ENCODE peak calls at places on chromosomes 12 and 14, in nine cellular contexts. X is ovary; N is heart right ventricle; K is K562; D is adrenal gland; T is psoas muscle; Q is endothelial cell of umbilical vein; B is SJSA1; J is CD4-positive, CD25-positive, alpha-beta regulatory T cell. G is an unnamed sample.

GRCh38 chr14:97266653-97267052 is 469.5 kb downstream of the VRK1 start:
- DNase-seq in X (no peak), K (no peak), J (no peak), T (no peak), D (peak; percentile 44), Q (no peak), N (no peak), B (peak; percentile 41), G (no peak)

GRCh38 chr12:116717466-116718457 is 20.1 kb downstream of the SPRING1 start:
- DNase-seq in X (peak; percentile 51), D (no peak), J (no peak), N (peak; percentile 61), B (no peak), Q (no peak), K (no peak), T (peak; percentile 84), G (no peak)

GRCh38 chr14:59407246-59407615 is 57.9 kb downstream of the GPR135 start:
- DNase-seq in K (no peak), N (no peak), B (peak; percentile 20), J (no peak), X (no peak), D (no peak), T (no peak), Q (peak; percentile 84), G (no peak)

GRCh38 chr12:127393896-127394295 is 873.1 kb upstream of the TMEM132C start:
- DNase-seq in D (no peak), B (peak; percentile 37), K (no peak), X (no peak), T (no peak), Q (no peak), J (no peak), N (no peak), G (no peak)

GRCh38 chr12:53803194-53803593 is 51.4 kb upstream of the CISTR start:
- DNase-seq in D (no peak), Q (no peak), K (no peak), X (no peak), B (no peak), J (no peak), T (no peak), N (no peak), G (no peak)

GRCh38 chr12:55492078-55492477 is at the start of gene OR6C68:
- DNase-seq in X (no peak), N (no peak), J (no peak), T (no peak), K (no peak), B (no peak), Q (no peak), D (no peak), G (no peak)

GRCh38 chr12:126708492-126708896 is 1558.5 kb upstream of the TMEM132C start:
- DNase-seq in J (no peak), X (no peak), T (no peak), D (no peak), Q (no peak), K (no peak), N (no peak), B (no peak), G (no peak)

GRCh38 chr14:20986811-20987210 is 3.0 kb upstream of the METTL17 start:
- DNase-seq in B (peak; percentile 62), N (peak; percentile 22), Q (peak; percentile 75), J (no peak), X (no peak), K (peak; percentile 32), D (peak; percentile 47), T (no peak), G (no peak)

GRCh38 chr14:104093366-104094055 is 8.0 kb downstream of the ASPG start:
- DNase-seq in Q (no peak), N (no peak), K (peak; percentile 76), D (no peak), B (no peak), T (peak; percentile 13), J (no peak), X (peak; percentile 46), G (no peak)

GRCh38 chr12:98355322-98355721 is 160.1 kb upstream of the TMPO start:
- DNase-seq in D (no peak), J (no peak), B (no peak), Q (no peak), N (no peak), X (no peak), K (no peak), T (no peak), G (no peak)

GRCh38 chr12:17456486-17456885 is 633.5 kb downstream of the RERGL start:
- DNase-seq in N (no peak), Q (no peak), X (no peak), B (no peak), J (no peak), T (no peak), D (no peak), K (no peak), G (no peak)

GRCh38 chr14:38583471-38583870 is 327.6 kb upstream of the CLEC14A start:
- DNase-seq in Q (no peak), N (no peak), D (no peak), B (no peak), K (no peak), J (no peak), X (no peak), T (no peak), G (no peak)

GRCh38 chr12:124441443-124442190 is 125.8 kb downstream of the NCOR2 start:
- DNase-seq in N (no peak), X (no peak), T (no peak), Q (peak; percentile 83), K (peak; percentile 54), B (peak; percentile 95), D (no peak), J (no peak), G (no peak)

GRCh38 chr12:116306536-116306935 is 29.0 kb upstream of the MED13L start:
- DNase-seq in Q (no peak), T (no peak), X (no peak), J (no peak), D (no peak), B (no peak), K (no peak), N (no peak), G (no peak)

GRCh38 chr12:109139360-109139759 is 23.0 kb downstream of the ACACB start:
- DNase-seq in N (no peak), D (no peak), T (no peak), X (no peak), K (no peak), Q (no peak), B (no peak), J (no peak), G (no peak)

GRCh38 chr12:29681996-29682534 is 101.7 kb downstream of the TMTC1 start:
- DNase-seq in Q (no peak), J (no peak), B (no peak), K (no peak), N (no peak), D (no peak), X (no peak), T (no peak), G (no peak)

GRCh38 chr14:97120204-97121120 is 323.3 kb downstream of the VRK1 start:
- DNase-seq in D (no peak), N (no peak), T (no peak), X (no peak), K (no peak), J (peak; percentile 15), Q (no peak), B (no peak), G (no peak)

GRCh38 chr12:101570022-101570421 is 24.7 kb upstream of the MYBPC1 start:
- DNase-seq in X (no peak), Q (peak; percentile 10), J (no peak), D (no peak), B (no peak), T (no peak), K (no peak), N (no peak), G (peak; percentile 21)

GRCh38 chr12:50537538-50537919 is 32.7 kb downstream of the DIP2B start:
- DNase-seq in X (no peak), K (no peak), N (no peak), D (no peak), Q (no peak), J (no peak), B (peak; percentile 31), T (no peak), G (no peak)

GRCh38 chr14:75822522-75823288 is 159.1 kb downstream of the TGFB3 start:
- DNase-seq in Q (no peak), D (no peak), B (peak; percentile 61), K (no peak), J (no peak), X (no peak), N (no peak), T (no peak), G (no peak)

GRCh38 chr12:116726749-116727148 is 11.1 kb downstream of the SPRING1 start:
- DNase-seq in B (no peak), J (no peak), X (no peak), N (no peak), D (no peak), K (no peak), T (no peak), Q (peak; percentile 84), G (no peak)

GRCh38 chr12:132747395-132747794 is 14.2 kb downstream of the ANKLE2 start:
- DNase-seq in J (no peak), K (no peak), Q (no peak), T (no peak), B (no peak), D (no peak), N (no peak), X (no peak), G (no peak)

GRCh38 chr12:46369095-46369473 is 3.5 kb downstream of the SLC38A2 start:
- DNase-seq in B (no peak), T (no peak), K (no peak), N (no peak), D (no peak), Q (no peak), J (no peak), X (no peak), G (no peak)
- H3K4me1 ChIP-seq in B (peaks cover 59% of the 10 kb centered on the region), T (peaks cover 71% of the 10 kb centered on the region), K (peaks cover 53% of the 10 kb centered on the region), N (peaks cover 73% of the 10 kb centered on the region), D (peaks cover 58% of the 10 kb centered on the region), Q (peaks cover 64% of the 10 kb centered on the region), J (peaks cover 65% of the 10 kb centered on the region), X (peaks cover 11% of the 10 kb centered on the region), G (peaks cover 69% of the 10 kb centered on the region)

GRCh38 chr12:61536525-61536924 is 723.7 kb upstream of the USP15 start:
- DNase-seq in J (no peak), X (no peak), Q (no peak), N (no peak), B (no peak), D (no peak), K (no peak), T (no peak), G (peak; percentile 8)
- H3K27ac ChIP-seq in J (no peak overlapping the region), X (no peak overlapping the region), Q (no peak overlapping the region), N (no peak overlapping the region), B (no peak overlapping the region), D (no peak overlapping the region), K (no peak overlapping the region), T (no peak overlapping the region), G (no peak overlapping the region)

DNA sequence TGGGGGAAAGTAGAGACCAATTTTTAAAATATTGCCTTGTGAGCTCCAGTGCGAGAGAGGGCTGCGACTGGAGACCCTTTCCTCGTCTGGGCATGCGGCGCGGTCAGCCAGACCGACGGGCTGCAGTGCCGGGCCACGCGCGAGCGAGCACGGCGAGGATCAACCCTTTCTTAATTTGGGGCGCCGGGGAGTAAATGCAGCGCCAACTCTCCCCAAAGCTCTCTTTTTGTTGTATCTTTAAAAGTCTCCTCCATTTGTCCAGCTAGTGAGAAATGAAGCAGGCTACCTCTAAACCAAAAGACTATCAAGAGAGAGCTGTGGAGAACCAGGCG is 1.5 kb downstream of the SIX1 start:
- DNase-seq in K (no peak), J (no peak), T (no peak), D (no peak), Q (no peak), B (peak; percentile 26), N (no peak), X (no peak), G (no peak)
- H3K4me1 ChIP-seq in K (no peaks in the 10 kb centered on the region), J (peaks cover 28% of the 10 kb centered on the region), T (peaks cover 13% of the 10 kb centered on the region), D (peaks cover 13% of the 10 kb centered on the region), Q (peaks cover 25% of the 10 kb centered on the region), B (peaks cover 13% of the 10 kb centered on the region), N (peaks cover 59% of the 10 kb centered on the region), X (peaks cover 9% of the 10 kb centered on the region), G (peaks cover 48% of the 10 kb centered on the region)

GRCh38 chr14:77799863-77800730 is at the start of gene ADCK1:
- DNase-seq in K (peak; percentile 79), Q (peak; percentile 82), N (peak; percentile 91), T (peak; percentile 94), J (peak; percentile 85), X (peak; percentile 83), B (peak; percentile 80), D (peak; percentile 94), G (peak; percentile 91)
- H3K27ac ChIP-seq in K (peak within 1 kb of the TSS; percentile 90), Q (peak within 1 kb of the TSS; percentile 55), N (peak within 1 kb of the TSS; percentile 90), T (peak within 1 kb of the TSS; percentile 97), J (peak within 1 kb of the TSS; percentile 82), X (peak within 1 kb of the TSS; percentile 77), B (peak within 1 kb of the TSS; percentile 65), D (peak within 1 kb of the TSS; percentile 93), G (peak within 1 kb of the TSS; percentile 91)